ENCODE peak calls at places on chromosomes 2 and 18, in ten cellular contexts. G is sciatic nerve; I is activated naive CD8-positive, alpha-beta T cell treated with anti-CD3 and anti-CD28 coated beads, Interleukin-2, amount 50 U/mL, for 24 hours; A is effector CD8-positive, alpha-beta T cell; B is AG04450; S is brain microvascular endothelial cell; E is EL; Z is ACHN; T is upper lobe of right lung; K is fibroblast of mammary gland. L is an unnamed sample.

GRCh38 chr18:11310476-11311086 is 161.2 kb upstream of the PIEZO2 start:
- DNase-seq in G (peak), I (peak), A (no peak), B (no peak), S (no peak), E (peak), Z (peak), T (no peak), K (peak), L (peak)

GRCh38 chr2:174617713-174618112 is 20.1 kb upstream of the WIPF1 start:
- DNase-seq in G (no peak), I (no peak), A (no peak), B (no peak), S (no peak), E (no peak), Z (no peak), T (no peak), K (no peak), L (no peak)

GRCh38 chr2:110153416-110153815 is 37.8 kb upstream of the MALL start:
- DNase-seq in G (no peak), I (no peak), A (no peak), B (no peak), S (no peak), E (no peak), Z (no peak), T (no peak), K (peak), L (no peak)

GRCh38 chr2:37617119-37617892 is 54.1 kb downstream of the CDC42EP3 start:
- DNase-seq in G (no peak), I (no peak), A (no peak), B (no peak), S (no peak), E (no peak), Z (no peak), T (no peak), K (no peak), L (no peak)

GRCh38 chr2:235584269-235585007 is 90.6 kb downstream of the AGAP1 start:
- DNase-seq in G (no peak), I (no peak), A (no peak), B (no peak), S (no peak), E (no peak), Z (no peak), T (no peak), K (no peak), L (no peak)

GRCh38 chr2:112938904-112939303 is 27.9 kb downstream of the IL37 start:
- DNase-seq in G (no peak), I (no peak), A (no peak), B (no peak), S (peak), E (peak), Z (peak), T (no peak), K (no peak), L (no peak)

GRCh38 chr2:165163771-165164170 is 40.1 kb downstream of the SCN3A start:
- DNase-seq in G (no peak), I (no peak), A (no peak), B (no peak), S (no peak), E (no peak), Z (no peak), T (no peak), K (peak), L (no peak)

GRCh38 chr2:25405871-25406270 is 64.1 kb upstream of the DNMT3A start:
- DNase-seq in G (no peak), I (no peak), A (no peak), B (no peak), S (no peak), E (no peak), Z (no peak), T (no peak), K (no peak), L (no peak)

GRCh38 chr2:9200634-9201015 is 6.0 kb upstream of the ASAP2 start:
- DNase-seq in G (no peak), I (no peak), A (no peak), B (no peak), S (no peak), E (no peak), Z (no peak), T (no peak), K (no peak), L (no peak)

GRCh38 chr2:102618452-102619413 is 620 bp upstream of the SLC9A2 start:
- DNase-seq in G (no peak), I (peak), A (no peak), B (no peak), S (no peak), E (peak), Z (no peak), T (peak), K (no peak), L (peak)

GRCh38 chr2:214193943-214194342 is 216.9 kb upstream of the VWC2L start:
- DNase-seq in G (no peak), I (no peak), A (no peak), B (peak), S (peak), E (peak), Z (peak), T (no peak), K (peak), L (no peak)

GRCh38 chr18:41870191-41870590 is 84.8 kb upstream of the PIK3C3 start:
- DNase-seq in G (no peak), I (no peak), A (no peak), B (no peak), S (no peak), E (no peak), Z (no peak), T (no peak), K (no peak), L (no peak)

GRCh38 chr2:112644933-112645395 is 775 bp upstream of the SLC20A1 start:
- DNase-seq in G (no peak), I (no peak), A (no peak), B (no peak), S (no peak), E (no peak), Z (peak), T (peak), K (peak), L (no peak)

GRCh38 chr2:191347881-191348280 is 102.7 kb downstream of the MYO1B start:
- DNase-seq in G (no peak), I (no peak), A (no peak), B (no peak), S (peak), E (peak), Z (no peak), T (no peak), K (peak), L (no peak)

GRCh38 chr18:3186678-3187658 is 32.8 kb downstream of the MYOM1 start:
- DNase-seq in G (no peak), I (no peak), A (no peak), B (no peak), S (no peak), E (no peak), Z (no peak), T (no peak), K (peak), L (peak)

GRCh38 chr2:150075831-150076230 is 411.6 kb downstream of the RND3 start:
- DNase-seq in G (no peak), I (no peak), A (no peak), B (peak), S (peak), E (peak), Z (no peak), T (no peak), K (peak), L (no peak)

GRCh38 chr2:16155351-16156145 is 215.2 kb downstream of the MYCN start:
- DNase-seq in G (no peak), I (no peak), A (no peak), B (no peak), S (no peak), E (no peak), Z (no peak), T (no peak), K (no peak), L (no peak)

GRCh38 chr2:67645280-67646255 is 248.4 kb downstream of the ETAA1 start:
- DNase-seq in G (no peak), I (no peak), A (no peak), B (no peak), S (no peak), E (no peak), Z (no peak), T (no peak), K (no peak), L (no peak)

GRCh38 chr2:235070063-235070706 is 118.4 kb downstream of the SH3BP4 start:
- DNase-seq in G (no peak), I (no peak), A (no peak), B (no peak), S (no peak), E (no peak), Z (peak), T (no peak), K (no peak), L (no peak)

GRCh38 chr2:175251425-175252041 is 70.0 kb upstream of the ATP5MC3 start:
- DNase-seq in G (no peak), I (no peak), A (no peak), B (no peak), S (peak), E (peak), Z (peak), T (no peak), K (peak), L (peak)

GRCh38 chr18:69217271-69217670 is 183.4 kb upstream of the DOK6 start:
- DNase-seq in G (no peak), I (no peak), A (no peak), B (no peak), S (no peak), E (no peak), Z (no peak), T (no peak), K (no peak), L (no peak)

GRCh38 chr2:10398496-10398895 is 49.6 kb downstream of the ODC1 start:
- DNase-seq in G (no peak), I (no peak), A (no peak), B (no peak), S (no peak), E (no peak), Z (no peak), T (peak), K (no peak), L (no peak)

GRCh38 chr2:23760746-23761145 is 166.2 kb downstream of the ATAD2B start:
- DNase-seq in G (no peak), I (no peak), A (no peak), B (peak), S (no peak), E (peak), Z (peak), T (no peak), K (peak), L (peak)

GRCh38 chr18:11387880-11388279 is 221.5 kb upstream of the SLC35G4 start:
- DNase-seq in G (peak), I (no peak), A (no peak), B (no peak), S (peak), E (peak), Z (peak), T (no peak), K (peak), L (peak)

GRCh38 chr2:136075466-136075865 is 42.5 kb downstream of the CXCR4 start:
- DNase-seq in G (no peak), I (no peak), A (no peak), B (no peak), S (no peak), E (no peak), Z (no peak), T (no peak), K (no peak), L (no peak)

GRCh38 chr2:69119541-69119940 is 106.6 kb downstream of the ANTXR1 start:
- DNase-seq in G (no peak), I (no peak), A (no peak), B (no peak), S (no peak), E (no peak), Z (no peak), T (no peak), K (no peak), L (no peak)

GRCh38 chr18:37564796-37565137 is 831 bp downstream of the CELF4 start:
- DNase-seq in G (peak), I (peak), A (no peak), B (no peak), S (peak), E (peak), Z (peak), T (peak), K (peak), L (peak)

GRCh38 chr2:240259201-240259923 is 118.9 kb upstream of the OTOS start:
- DNase-seq in G (no peak), I (no peak), A (no peak), B (no peak), S (no peak), E (no peak), Z (no peak), T (peak), K (no peak), L (no peak)

GRCh38 chr18:36284268-36284667 is 13.2 kb upstream of the FHOD3 start:
- DNase-seq in G (no peak), I (no peak), A (no peak), B (no peak), S (no peak), E (no peak), Z (no peak), T (no peak), K (no peak), L (no peak)

GRCh38 chr18:32840962-32841361 is 68.1 kb upstream of the KLHL14 start:
- DNase-seq in G (no peak), I (no peak), A (no peak), B (no peak), S (no peak), E (no peak), Z (no peak), T (no peak), K (no peak), L (no peak)

GRCh38 chr2:120932472-120932871 is 196.8 kb downstream of the GLI2 start:
- DNase-seq in G (no peak), I (no peak), A (no peak), B (no peak), S (no peak), E (no peak), Z (no peak), T (no peak), K (no peak), L (no peak)

GRCh38 chr18:55699233-55699765 is 111.3 kb upstream of the TCF4 start:
- DNase-seq in G (no peak), I (no peak), A (no peak), B (no peak), S (no peak), E (no peak), Z (no peak), T (no peak), K (peak), L (peak)

GRCh38 chr2:144124882-144125281 is 395.0 kb downstream of the ZEB2 start:
- DNase-seq in G (no peak), I (no peak), A (no peak), B (no peak), S (no peak), E (no peak), Z (no peak), T (no peak), K (no peak), L (no peak)

GRCh38 chr2:16478817-16479216 is 186.8 kb downstream of the CYRIA start:
- DNase-seq in G (no peak), I (no peak), A (no peak), B (no peak), S (no peak), E (no peak), Z (no peak), T (no peak), K (no peak), L (no peak)

L was measured in A673.